ENCODE peak calls at places on chromosomes 4 and X, in six cellular contexts. T, Y, M, O, U and F are unnamed samples.

GRCh38 chr4:55176497-55176896 is 51.1 kb upstream of the KDR start:
- DNase-seq in Y (no peak), U (no peak), O (no peak), T (no peak), M (no peak), F (no peak)

GRCh38 chr4:2459589-2460349 is 9.1 kb upstream of the RNF4 start:
- DNase-seq in O (no peak), T (no peak), Y (no peak), U (no peak), M (no peak), F (no peak)

GRCh38 chr4:26596843-26597242 is 13.0 kb downstream of the TBC1D19 start:
- DNase-seq in M (no peak), O (no peak), U (no peak), T (no peak), Y (no peak), F (no peak)

GRCh38 chrX:69051901-69052300 is 113.4 kb downstream of the PJA1 start:
- DNase-seq in O (no peak), T (no peak), M (no peak), U (no peak), Y (no peak), F (no peak)

GRCh38 chr4:73432169-73433000 is 3.6 kb upstream of the AFP start:
- DNase-seq in Y (no peak), M (no peak), T (no peak), U (no peak), O (no peak), F (no peak)

GRCh38 chr4:80138556-80139538 is 58.5 kb upstream of the PRDM8 start:
- DNase-seq in Y (no peak), U (peak), M (no peak), O (no peak), T (no peak), F (peak)

GRCh38 chr4:52984469-52984868 is 122.4 kb downstream of the RASL11B start:
- DNase-seq in Y (no peak), M (no peak), U (no peak), O (no peak), T (no peak), F (no peak)

GRCh38 chrX:2264179-2265030 is 236.4 kb downstream of the DHRSX start:
- DNase-seq in T (no peak), U (no peak), M (no peak), O (no peak), Y (peak), F (no peak)

GRCh38 chrX:45524296-45524695 is 323.6 kb upstream of the DIPK2B start:
- DNase-seq in U (no peak), M (no peak), T (peak), Y (no peak), O (no peak), F (no peak)

GRCh38 chr4:44425614-44426208 is 22.9 kb downstream of the KCTD8 start:
- DNase-seq in U (no peak), O (no peak), M (no peak), Y (no peak), T (no peak), F (no peak)

GRCh38 chr4:121567748-121568147 is 129.0 kb downstream of the ANXA5 start:
- DNase-seq in T (no peak), Y (no peak), U (no peak), O (no peak), M (no peak), F (no peak)

GRCh38 chrX:44828008-44828605 is 15.7 kb upstream of the DUSP21 start:
- DNase-seq in O (no peak), U (peak), M (peak), T (peak), Y (no peak), F (peak)

GRCh38 chr4:152258804-152259708 is 276.8 kb downstream of the FBXW7 start:
- DNase-seq in Y (no peak), U (peak), T (peak), O (no peak), M (no peak), F (peak)

GRCh38 chr4:95250544-95251137 is 298.1 kb downstream of the UNC5C start:
- DNase-seq in M (no peak), T (no peak), U (no peak), O (no peak), Y (no peak), F (peak)

GRCh38 chrX:109856974-109857373 is 123.9 kb upstream of the ACSL4 start:
- DNase-seq in O (no peak), T (no peak), Y (no peak), U (no peak), M (peak), F (no peak)

GRCh38 chr4:155796031-155796430 is 37.2 kb downstream of the GUCY1B1 start:
- DNase-seq in M (peak), Y (no peak), U (no peak), O (no peak), T (no peak), F (no peak)

GRCh38 chr4:17762705-17763104 is 18.7 kb downstream of the FAM184B start:
- DNase-seq in M (no peak), Y (no peak), U (no peak), T (peak), O (no peak), F (peak)

GRCh38 chr4:147683172-147683571 is 791 bp downstream of the PRMT9 start:
- DNase-seq in O (no peak), U (no peak), T (no peak), Y (no peak), M (no peak), F (no peak)

GRCh38 chrX:43676960-43677582 is 21.0 kb downstream of the MAOA start:
- DNase-seq in T (no peak), Y (no peak), U (no peak), M (no peak), O (no peak), F (no peak)

GRCh38 chrX:1224954-1225353 is 12.5 kb upstream of the CRLF2 start:
- DNase-seq in U (no peak), T (no peak), O (no peak), M (no peak), Y (no peak), F (no peak)

GRCh38 chr4:164221631-164222030 is 532.3 kb upstream of the SMIM31 start:
- DNase-seq in T (no peak), U (no peak), Y (no peak), M (no peak), O (no peak), F (no peak)

GRCh38 chr4:101269682-101270081 is 77.6 kb downstream of the PPP3CA start:
- DNase-seq in Y (no peak), U (no peak), O (no peak), M (no peak), T (no peak), F (no peak)

GRCh38 chrX:154354013-154354412 is 20.4 kb downstream of the FLNA start:
- DNase-seq in M (no peak), Y (no peak), T (no peak), U (no peak), O (no peak), F (no peak)
- H3K27ac ChIP-seq in M (no peak), Y (no peak), T (no peak), U (no peak), O (peak), F (no peak)

GRCh38 chrX:77910108-77910840 is at the start of gene ATP7A:
- DNase-seq in M (peak), U (no peak), O (peak), T (peak), Y (peak), F (peak)
- H3K27ac ChIP-seq in M (peak), U (peak), O (peak), T (peak), Y (peak), F (peak)

GRCh38 chr4:139312552-139313332 is 10.5 kb upstream of the NDUFC1 start:
- DNase-seq in Y (no peak), T (no peak), U (no peak), O (no peak), M (no peak), F (no peak)

GRCh38 chr4:139315221-139315675 is 13.0 kb upstream of the NDUFC1 start:
- DNase-seq in M (no peak), T (no peak), Y (no peak), O (no peak), U (no peak), F (no peak)

GRCh38 chr4:139314047-139314800 is 11.9 kb upstream of the NDUFC1 start:
- DNase-seq in U (no peak), T (no peak), Y (no peak), O (no peak), M (no peak), F (no peak)

GRCh38 chr4:139316733-139317132 is 14.5 kb upstream of the NDUFC1 start:
- DNase-seq in Y (no peak), O (no peak), T (no peak), U (no peak), M (no peak), F (no peak)

GRCh38 chr4:139311909-139312308 is 9.6 kb upstream of the NDUFC1 start:
- DNase-seq in Y (no peak), M (no peak), O (no peak), T (no peak), U (no peak), F (no peak)
- H3K27ac ChIP-seq in Y (no peak), M (no peak), O (no peak), T (no peak), U (no peak), F (no peak)

DNA sequence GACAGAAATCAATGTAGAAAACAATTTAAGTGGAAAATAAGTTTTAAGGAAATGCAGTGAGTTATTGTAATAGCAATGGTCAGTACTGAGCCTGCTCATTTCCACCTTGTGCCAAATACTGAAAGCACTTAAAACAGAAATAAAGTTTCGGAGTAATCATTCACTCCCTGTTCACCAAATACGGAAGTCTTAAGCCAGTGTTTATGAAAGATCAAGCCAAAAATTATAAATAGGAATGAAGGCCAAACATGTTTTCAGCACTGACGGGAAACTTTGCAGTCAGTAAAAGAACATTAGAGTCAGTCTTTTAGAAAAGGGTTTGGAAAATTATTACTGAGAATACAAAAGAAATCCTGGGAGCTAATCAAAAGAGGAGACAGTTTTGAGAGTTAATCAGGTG is 178.6 kb downstream of the DMD start:
- DNase-seq in Y (no peak), T (no peak), U (no peak), M (no peak), O (no peak), F (no peak)
- H3K27ac ChIP-seq in Y (peak), T (no peak), U (no peak), M (no peak), O (no peak), F (no peak)

GRCh38 chr4:184854673-184855072 is 28.9 kb upstream of the ACSL1 start:
- DNase-seq in T (no peak), Y (no peak), O (peak), U (no peak), M (no peak), F (no peak)
- H3K27ac ChIP-seq in T (no peak), Y (no peak), O (peak), U (no peak), M (no peak), F (no peak)

DNA sequence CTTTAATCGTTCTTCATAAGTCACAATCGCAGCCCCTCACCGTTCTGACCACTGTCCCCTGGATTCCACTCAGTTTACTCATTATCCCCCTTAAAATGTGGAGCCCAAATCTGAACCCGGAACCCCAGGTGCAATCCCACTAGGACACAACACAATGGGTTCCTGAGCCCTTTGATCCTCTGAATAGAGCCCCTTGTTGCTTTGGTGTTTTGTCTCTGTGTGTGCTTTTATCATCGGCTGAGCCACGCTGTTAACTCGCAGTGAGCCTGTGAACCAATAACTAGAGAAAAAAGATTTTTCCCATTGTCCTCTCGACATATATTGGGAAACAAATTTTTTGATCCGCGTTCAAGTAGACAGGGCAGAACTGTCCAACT is 654 bp upstream of the PDHA1 start:
- DNase-seq in M (no peak), O (no peak), T (no peak), Y (no peak), U (no peak), F (no peak)
- H3K27ac ChIP-seq in M (peak), O (peak), T (peak), Y (peak), U (no peak), F (no peak)

GRCh38 chrX:11346283-11346682 is 53.1 kb downstream of the AMELX start:
- DNase-seq in M (no peak), Y (no peak), O (no peak), U (no peak), T (no peak), F (no peak)

GRCh38 chrX:11349661-11350337 is 56.6 kb downstream of the AMELX start:
- DNase-seq in O (no peak), T (no peak), M (no peak), U (no peak), Y (no peak), F (no peak)

GRCh38 chrX:11351375-11352295 is 58.4 kb downstream of the AMELX start:
- DNase-seq in U (no peak), Y (no peak), T (peak), M (no peak), O (peak), F (no peak)

GRCh38 chrX:11352296-11352741 is 59.1 kb downstream of the AMELX start:
- DNase-seq in U (no peak), Y (no peak), O (no peak), T (no peak), M (no peak), F (no peak)

DNA sequence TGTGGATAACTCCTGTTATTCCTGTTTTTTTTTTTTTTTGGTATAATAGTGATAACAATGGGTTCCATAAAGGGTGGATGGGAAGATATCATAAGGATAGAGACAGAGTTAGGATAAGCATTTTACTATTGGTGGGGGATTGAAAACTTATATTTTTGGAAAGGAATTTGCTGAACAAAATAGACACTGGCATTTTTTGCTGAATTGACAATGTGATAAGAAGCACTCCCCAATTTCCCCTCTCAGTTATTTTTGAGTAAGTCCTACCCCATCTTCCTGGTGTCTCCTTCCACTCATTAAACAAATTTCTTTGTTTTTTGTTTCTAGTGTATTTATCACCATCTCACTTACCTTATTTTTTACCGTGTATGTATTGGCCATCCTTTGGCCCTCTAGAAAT is 55.8 kb downstream of the AMELX start:
- DNase-seq in M (no peak), T (no peak), Y (no peak), U (no peak), O (no peak), F (no peak)
- H3K27ac ChIP-seq in M (no peak), T (no peak), Y (no peak), U (no peak), O (no peak), F (no peak)

GRCh38 chr4:72340803-72341431 is 228.1 kb downstream of the ADAMTS3 start:
- DNase-seq in Y (no peak), O (no peak), U (no peak), M (no peak), T (no peak), F (no peak)

GRCh38 chr4:72338060-72338459 is 231.0 kb downstream of the ADAMTS3 start:
- DNase-seq in T (no peak), O (no peak), Y (no peak), M (no peak), U (no peak), F (no peak)

GRCh38 chr4:72341432-72341820 is 227.6 kb downstream of the ADAMTS3 start:
- DNase-seq in U (no peak), M (no peak), T (no peak), O (no peak), Y (no peak), F (no peak)
- H3K27ac ChIP-seq in U (no peak), M (no peak), T (no peak), O (no peak), Y (no peak), F (no peak)

GRCh38 chr4:48340276-48340904 is 939 bp upstream of the SLAIN2 start:
- DNase-seq in U (no peak), T (peak), M (peak), Y (no peak), O (peak), F (no peak)

GRCh38 chr4:48337726-48338125 is 3.6 kb upstream of the SLAIN2 start:
- DNase-seq in T (no peak), U (peak), Y (no peak), O (no peak), M (no peak), F (peak)

GRCh38 chr4:48340905-48341775 is at the start of gene SLAIN2:
- DNase-seq in T (peak), M (peak), U (no peak), Y (peak), O (peak), F (peak)

GRCh38 chr4:48341776-48342558 is 638 bp downstream of the SLAIN2 start:
- DNase-seq in M (no peak), T (no peak), O (peak), Y (peak), U (no peak), F (no peak)

GRCh38 chr4:48339642-48340041 is 1.7 kb upstream of the SLAIN2 start:
- DNase-seq in O (no peak), M (no peak), T (no peak), U (no peak), Y (no peak), F (no peak)
- H3K27ac ChIP-seq in O (peak), M (no peak), T (no peak), U (peak), Y (no peak), F (peak)

GRCh38 chr4:25421819-25422511 is 44.9 kb downstream of the ANAPC4 start:
- DNase-seq in Y (no peak), O (no peak), M (no peak), U (no peak), T (no peak), F (no peak)

GRCh38 chr4:25423548-25423947 is 46.5 kb downstream of the ANAPC4 start:
- DNase-seq in U (no peak), T (no peak), M (no peak), O (no peak), Y (no peak), F (no peak)

GRCh38 chr4:25424539-25425228 is 47.6 kb downstream of the ANAPC4 start:
- DNase-seq in Y (no peak), U (no peak), M (no peak), T (no peak), O (no peak), F (no peak)

GRCh38 chr4:25427871-25428270 is 50.8 kb downstream of the ANAPC4 start:
- DNase-seq in U (no peak), T (no peak), M (no peak), O (no peak), Y (no peak), F (no peak)

DNA sequence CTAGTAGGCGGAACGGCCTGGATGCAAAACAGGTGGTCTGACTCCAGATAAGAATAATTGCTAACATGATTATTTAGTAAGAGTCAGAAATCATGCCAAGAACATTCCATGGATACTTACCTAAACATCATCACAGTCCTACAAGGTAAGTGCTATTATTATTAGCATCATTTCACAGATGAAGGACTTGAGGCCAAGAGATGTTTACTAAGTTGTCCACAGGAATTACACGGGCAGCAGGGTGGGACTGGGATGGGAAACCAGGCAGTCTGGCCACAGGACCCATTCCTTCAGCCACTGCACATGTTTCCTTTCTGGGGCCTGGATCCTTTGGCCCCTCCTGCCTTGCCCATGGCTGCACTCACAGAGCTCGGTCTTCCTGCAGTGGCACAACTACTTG is 48.3 kb downstream of the ANAPC4 start:
- DNase-seq in O (no peak), Y (no peak), T (no peak), M (no peak), U (no peak), F (no peak)
- H3K27ac ChIP-seq in O (peak), Y (no peak), T (no peak), M (no peak), U (no peak), F (no peak)